ENCODE peak calls at places on chromosome 10, in five cellular contexts. L is dorsolateral prefrontal cortex, Y is spleen, H is stromal cell of bone marrow, O is fibroblast of pulmonary artery. N is an unnamed sample.

GRCh38 chr10:90723416-90724068 is 134.3 kb downstream of the HTR7 start:
- DNase-seq in L (no peak), O (no peak), H (no peak), Y (no peak), N (no peak)

GRCh38 chr10:786666-787512 is 97.4 kb upstream of the DIP2C start:
- DNase-seq in L (peak; percentile 44), H (no peak), Y (no peak), O (no peak), N (no peak)

GRCh38 chr10:79104264-79104954 is 35.6 kb downstream of the ZMIZ1 start:
- DNase-seq in H (no peak), Y (peak; percentile 86), L (no peak), O (peak; percentile 45), N (no peak)

GRCh38 chr10:71025535-71025934 is 137.2 kb upstream of the PCBD1 start:
- DNase-seq in L (no peak), O (no peak), Y (no peak), H (no peak), N (peak; percentile 17)

GRCh38 chr10:62554632-62555199 is 180.5 kb downstream of the ZNF365 start:
- DNase-seq in O (peak; percentile 72), Y (no peak), L (no peak), H (peak; percentile 52), N (peak; percentile 65)

GRCh38 chr10:52571018-52571417 is 201.6 kb downstream of the MBL2 start:
- DNase-seq in Y (no peak), H (no peak), O (no peak), L (no peak), N (no peak)

GRCh38 chr10:74771054-74771453 is 55.3 kb upstream of the KAT6B start:
- DNase-seq in L (no peak), O (no peak), Y (no peak), H (no peak), N (no peak)

GRCh38 chr10:78784454-78785414 is 284.0 kb upstream of the ZMIZ1 start:
- DNase-seq in Y (peak; percentile 15), O (no peak), L (no peak), H (no peak), N (no peak)

GRCh38 chr10:125087191-125087896 is 73.0 kb downstream of the CTBP2 start:
- DNase-seq in H (no peak), O (no peak), L (peak; percentile 38), Y (peak; percentile 61), N (no peak)

GRCh38 chr10:131748191-131748590 is 152.6 kb upstream of the PPP2R2D start:
- DNase-seq in O (no peak), Y (no peak), L (peak; percentile 24), H (no peak), N (no peak)

GRCh38 chr10:49759787-49760551 is 2.2 kb downstream of the OGDHL start:
- DNase-seq in O (no peak), Y (peak; percentile 68), L (no peak), H (no peak), N (no peak)

GRCh38 chr10:109456566-109457361 is 466.5 kb downstream of the XPNPEP1 start:
- DNase-seq in L (peak; percentile 43), H (no peak), Y (peak; percentile 69), O (no peak), N (no peak)

GRCh38 chr10:14563359-14563758 is 211.3 kb downstream of the FAM107B start:
- DNase-seq in L (no peak), Y (no peak), O (no peak), H (no peak), N (no peak)

GRCh38 chr10:130369645-130370381 is 233.6 kb downstream of the GLRX3 start:
- DNase-seq in O (no peak), L (no peak), H (no peak), Y (no peak), N (no peak)

GRCh38 chr10:11154809-11155208 is 137.1 kb downstream of the CELF2 start:
- DNase-seq in Y (no peak), O (no peak), L (no peak), H (no peak), N (no peak)

GRCh38 chr10:118816471-118817168 is 61.9 kb upstream of the CACUL1 start:
- DNase-seq in H (no peak), O (no peak), L (no peak), Y (no peak), N (no peak)

GRCh38 chr10:132685921-132686680 is 99.8 kb downstream of the NKX6-2 start:
- DNase-seq in L (peak; percentile 24), Y (peak; percentile 64), O (no peak), H (no peak), N (no peak)

GRCh38 chr10:75546004-75546403 is 114.6 kb downstream of the LRMDA start:
- DNase-seq in O (peak; percentile 20), L (no peak), Y (no peak), H (no peak), N (no peak)

GRCh38 chr10:108358912-108359311 is 1194.4 kb upstream of the SORCS1 start:
- DNase-seq in O (peak; percentile 86), L (no peak), Y (no peak), H (peak; percentile 61), N (no peak)

GRCh38 chr10:82256275-82256674 is 381.3 kb downstream of the NRG3 start:
- DNase-seq in L (no peak), O (no peak), Y (no peak), H (no peak), N (peak; percentile 23)

GRCh38 chr10:44195120-44196007 is 189.5 kb downstream of the CXCL12 start:
- DNase-seq in Y (no peak), O (peak; percentile 91), H (peak; percentile 93), L (no peak), N (no peak)

GRCh38 chr10:43231523-43232078 is 35.3 kb downstream of the RASGEF1A start:
- DNase-seq in H (no peak), L (no peak), O (no peak), Y (peak; percentile 86), N (no peak)

GRCh38 chr10:97518601-97519043 is 19.9 kb downstream of the UBTD1 start:
- DNase-seq in O (peak; percentile 27), H (no peak), Y (no peak), L (no peak), N (no peak)

GRCh38 chr10:122464158-122464510 is 2.8 kb downstream of the HTRA1 start:
- DNase-seq in H (no peak), O (no peak), L (no peak), Y (no peak), N (no peak)

GRCh38 chr10:109898666-109899577 is 24.4 kb downstream of the XPNPEP1 start:
- DNase-seq in H (peak; percentile 93), Y (no peak), L (no peak), O (no peak), N (no peak)

N was measured in T47D.